ENCODE peak calls at places on chromosomes 4 and X, in seven cellular contexts. R is midbrain; Y is right lobe of liver; P is NCI-H345; J is activated CD4-positive, CD25-positive, alpha-beta regulatory T cell treated with anti-CD3 and anti-CD28 coated beads, Interleukin-2, amount 50 U/mL, for 72 hours; F is Right ventricle myocardium superior; T is stimulated activated CD4-positive, alpha-beta T cell treated with anti-CD3 and anti-CD28 coated beads, Interleukin-1b, Interleukin-23, amount 100 ng/mL, for 24 hours. N is an unnamed sample.

GRCh38 chrX:13398073-13398823 is 78.4 kb upstream of the ATXN3L start:
- DNase-seq in R (no peak), Y (no peak), P (no peak), J (no peak), F (peak), T (no peak), N (no peak)

GRCh38 chr4:153113061-153113837 is 91.0 kb upstream of the TRIM2 start:
- DNase-seq in Y (no peak), F (no peak), R (no peak), T (no peak), J (no peak), P (no peak), N (no peak)

GRCh38 chrX:16828126-16828908 is 41.8 kb downstream of the RBBP7 start:
- DNase-seq in P (no peak), T (no peak), Y (no peak), J (no peak), R (no peak), F (no peak), N (no peak)

GRCh38 chrX:115561605-115562491 is 874 bp downstream of the PLS3 start:
- DNase-seq in P (peak), R (peak), T (no peak), F (peak), Y (peak), J (no peak), N (peak)

GRCh38 chrX:7076245-7076661 is 71.3 kb upstream of the STS start:
- DNase-seq in Y (peak), J (no peak), F (no peak), P (no peak), R (no peak), T (no peak), N (no peak)

GRCh38 chr4:22501715-22502095 is 14.2 kb downstream of the ADGRA3 start:
- DNase-seq in T (no peak), P (no peak), F (no peak), R (no peak), Y (no peak), J (no peak), N (no peak)

GRCh38 chr4:81460115-81460836 is 11.4 kb downstream of the RASGEF1B start:
- DNase-seq in P (no peak), R (no peak), J (no peak), Y (no peak), T (no peak), F (no peak), N (no peak)

GRCh38 chr4:109298279-109299010 is 4.0 kb downstream of the COL25A1 start:
- DNase-seq in J (no peak), R (no peak), Y (no peak), F (no peak), P (no peak), T (no peak), N (peak)

GRCh38 chr4:184960505-184960971 is 57.8 kb upstream of the HELT start:
- DNase-seq in F (no peak), P (no peak), Y (peak), T (no peak), J (no peak), R (no peak), N (no peak)

GRCh38 chrX:86370927-86371326 is 222.7 kb downstream of the DACH2 start:
- DNase-seq in P (no peak), Y (no peak), R (no peak), J (no peak), F (no peak), T (no peak), N (no peak)

GRCh38 chrX:68503830-68504229 is 5.0 kb downstream of the YIPF6 start:
- DNase-seq in P (no peak), F (no peak), J (peak), R (no peak), Y (no peak), T (no peak), N (no peak)

GRCh38 chr4:108483077-108483476 is 137.3 kb upstream of the RPL34 start:
- DNase-seq in P (no peak), T (no peak), F (no peak), J (no peak), Y (no peak), R (no peak), N (no peak)

GRCh38 chrX:41923257-41923924 is at the start of gene CASK:
- DNase-seq in P (peak), Y (peak), R (peak), T (peak), F (peak), J (peak), N (peak)

GRCh38 chr4:687048-687974 is 1.6 kb downstream of the SLC49A3 start:
- DNase-seq in F (peak), J (no peak), R (no peak), P (no peak), Y (peak), T (no peak), N (peak)

GRCh38 chrX:2471641-2472040 is 29.1 kb downstream of the DHRSX start:
- DNase-seq in P (no peak), T (no peak), R (no peak), F (no peak), J (no peak), Y (no peak), N (no peak)

GRCh38 chr4:142719854-142720541 is 126.1 kb downstream of the INPP4B start:
- DNase-seq in J (no peak), F (no peak), R (peak), Y (no peak), P (peak), T (no peak), N (peak)

GRCh38 chr4:122798101-122798500 is 28.5 kb upstream of the FGF2 start:
- DNase-seq in J (no peak), R (peak), T (no peak), F (peak), P (peak), Y (no peak), N (peak)

GRCh38 chr4:77697860-77698599 is 92.4 kb downstream of the CXCL13 start:
- DNase-seq in J (no peak), F (no peak), R (peak), Y (no peak), T (no peak), P (peak), N (no peak)

GRCh38 chr4:95142877-95143412 is 385.2 kb downstream of the BMPR1B start:
- DNase-seq in P (no peak), T (no peak), F (no peak), R (no peak), Y (no peak), J (no peak), N (no peak)

GRCh38 chrX:68490644-68491043 is 8.2 kb upstream of the YIPF6 start:
- DNase-seq in T (no peak), J (no peak), Y (no peak), F (no peak), R (no peak), P (no peak), N (peak)

GRCh38 chr4:87896020-87896621 is 63.4 kb downstream of the MEPE start:
- DNase-seq in R (no peak), P (no peak), F (no peak), T (no peak), Y (no peak), J (no peak), N (no peak)

GRCh38 chr4:33914386-33914785 is 2329.9 kb downstream of the ARAP2 start:
- DNase-seq in R (no peak), F (no peak), Y (no peak), P (no peak), J (no peak), T (no peak), N (no peak)

GRCh38 chrX:37060999-37061398 is 52.8 kb downstream of the FAM47C start:
- DNase-seq in P (no peak), T (no peak), F (no peak), Y (no peak), J (no peak), R (peak), N (peak)

GRCh38 chr4:169246957-169247396 is 23.8 kb downstream of the SH3RF1 start:
- DNase-seq in F (no peak), R (no peak), J (no peak), P (no peak), Y (no peak), T (no peak), N (no peak)

GRCh38 chrX:123962006-123962485 is 540 bp downstream of the STAG2 start:
- DNase-seq in Y (no peak), J (no peak), T (no peak), R (no peak), F (no peak), P (no peak), N (no peak)

GRCh38 chr4:99529218-99529617 is 18.4 kb downstream of the C4orf17 start:
- DNase-seq in F (no peak), T (no peak), J (no peak), P (no peak), Y (no peak), R (no peak), N (no peak)

GRCh38 chr4:166075599-166075998 is 202.6 kb downstream of the TLL1 start:
- DNase-seq in F (no peak), R (no peak), Y (no peak), T (no peak), J (no peak), P (no peak), N (no peak)

GRCh38 chrX:121641560-121641959 is 594.1 kb downstream of the GLUD2 start:
- DNase-seq in J (no peak), P (no peak), Y (no peak), F (no peak), T (no peak), R (no peak), N (no peak)

GRCh38 chrX:789096-789495 is 158.5 kb downstream of the SHOX start:
- DNase-seq in T (no peak), F (no peak), J (no peak), P (no peak), R (no peak), Y (no peak), N (no peak)

GRCh38 chrX:110442631-110443030 is 84.0 kb downstream of the RTL9 start:
- DNase-seq in P (no peak), F (no peak), R (no peak), T (no peak), Y (no peak), J (no peak), N (peak)

GRCh38 chrX:88613338-88613737 is 133.7 kb upstream of the CPXCR1 start:
- DNase-seq in J (no peak), T (no peak), P (no peak), F (no peak), R (peak), Y (no peak), N (peak)

GRCh38 chr4:147825451-147826287 is 93.8 kb downstream of the ARHGAP10 start:
- DNase-seq in P (peak), Y (no peak), F (peak), T (no peak), J (no peak), R (no peak), N (no peak)

N was measured in SK-N-SH.